ENCODE peak calls at places on chromosomes 5 and 9, in five cellular contexts. R is PC-3, J is neural progenitor cell, V is HCT116, K is GM23338. P is an unnamed sample.

GRCh38 chr9:88462191-88462590 is 72.8 kb upstream of the NXNL2 start:
- DNase-seq in R (peak), J (no peak), V (no peak), K (no peak), P (no peak)

GRCh38 chr9:967436-967835 is 9.0 kb upstream of the DMRT3 start:
- DNase-seq in R (no peak), J (peak), V (no peak), K (peak), P (no peak)

GRCh38 chr5:7269591-7270274 is 126.2 kb upstream of the ADCY2 start:
- DNase-seq in R (no peak), J (no peak), V (no peak), K (peak), P (no peak)

GRCh38 chr9:25678147-25678666 is at the start of gene TUSC1:
- DNase-seq in R (peak), J (peak), V (no peak), K (peak), P (peak)

GRCh38 chr9:20658677-20659473 is 25.2 kb upstream of the FOCAD start:
- DNase-seq in R (peak), J (peak), V (no peak), K (peak), P (no peak)

GRCh38 chr5:14323466-14323865 is 180.3 kb downstream of the TRIO start:
- DNase-seq in R (no peak), J (no peak), V (no peak), K (no peak), P (no peak)

GRCh38 chr5:78899922-78900362 is 85.2 kb downstream of the ARSB start:
- DNase-seq in R (peak), J (peak), V (peak), K (peak), P (peak)

GRCh38 chr9:1087120-1087881 is 37.1 kb downstream of the DMRT2 start:
- DNase-seq in R (no peak), J (no peak), V (no peak), K (no peak), P (no peak)

GRCh38 chr5:168712280-168712924 is 133.2 kb upstream of the PANK3 start:
- DNase-seq in R (peak), J (no peak), V (peak), K (peak), P (peak)

GRCh38 chr5:168708301-168708695 is 129.1 kb upstream of the PANK3 start:
- DNase-seq in R (no peak), J (peak), V (no peak), K (no peak), P (no peak)

GRCh38 chr5:168710706-168711105 is 131.5 kb upstream of the PANK3 start:
- DNase-seq in R (no peak), J (no peak), V (no peak), K (no peak), P (no peak)

GRCh38 chr5:168713051-168713450 is 133.9 kb upstream of the PANK3 start:
- DNase-seq in R (no peak), J (no peak), V (no peak), K (no peak), P (no peak)

GRCh38 chr5:168714046-168714445 is 134.9 kb upstream of the PANK3 start:
- DNase-seq in R (no peak), J (no peak), V (no peak), K (no peak), P (no peak)
- TF ChIP-seq EZH2phosphoT487 in R (no peak), J (no peak), V (no peak), K (no peak), P (no peak)

DNA sequence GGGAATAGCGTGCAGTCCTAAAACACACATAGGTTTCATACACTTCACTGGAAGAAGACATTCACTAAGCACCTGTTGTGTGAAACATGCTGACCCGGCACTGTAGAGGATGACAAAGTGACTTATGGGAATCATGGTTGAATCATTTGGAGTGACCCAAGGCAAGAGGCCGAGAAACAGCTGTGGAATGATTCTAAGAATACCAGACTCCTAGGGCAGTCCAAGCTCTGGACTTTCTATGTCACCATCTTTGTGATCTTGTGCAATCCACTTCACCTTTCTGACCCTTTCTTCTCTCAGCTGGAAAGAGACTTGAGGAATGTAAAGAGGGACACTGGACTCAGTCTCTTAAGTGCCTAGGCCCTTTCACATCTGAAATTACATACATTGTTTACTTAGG is 13.1 kb downstream of the MSANTD3 start:
- DNase-seq in R (no peak), J (no peak), V (no peak), K (no peak), P (peak)
- H3K4me2 ChIP-seq in R (no peak), J (no peak), V (no peak), K (no peak), P (no peak)

DNA sequence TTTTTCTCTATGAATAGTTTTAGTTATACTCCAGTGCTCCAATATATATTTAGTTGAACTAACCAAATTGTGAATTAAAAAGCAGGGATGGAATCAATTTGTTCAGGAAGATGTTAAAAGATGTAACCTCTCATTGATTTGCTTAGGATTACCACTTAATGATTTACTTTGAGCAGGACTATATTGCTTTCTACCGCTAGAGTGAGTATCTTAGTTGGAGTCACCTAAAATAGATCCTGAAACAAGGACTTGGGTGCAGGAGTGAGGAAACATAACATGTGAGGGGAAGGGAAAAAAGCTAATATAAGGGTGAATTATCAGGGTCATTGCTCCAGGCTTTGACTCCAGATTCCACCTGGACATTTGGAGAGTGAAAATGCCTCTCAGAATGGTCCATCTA is 2277.4 kb upstream of the C9orf72 start:
- DNase-seq in R (no peak), J (no peak), V (no peak), K (no peak), P (no peak)
- TF ChIP-seq CTCF in R (peak), J (peak), V (no peak), K (peak), P (no peak)

DNA sequence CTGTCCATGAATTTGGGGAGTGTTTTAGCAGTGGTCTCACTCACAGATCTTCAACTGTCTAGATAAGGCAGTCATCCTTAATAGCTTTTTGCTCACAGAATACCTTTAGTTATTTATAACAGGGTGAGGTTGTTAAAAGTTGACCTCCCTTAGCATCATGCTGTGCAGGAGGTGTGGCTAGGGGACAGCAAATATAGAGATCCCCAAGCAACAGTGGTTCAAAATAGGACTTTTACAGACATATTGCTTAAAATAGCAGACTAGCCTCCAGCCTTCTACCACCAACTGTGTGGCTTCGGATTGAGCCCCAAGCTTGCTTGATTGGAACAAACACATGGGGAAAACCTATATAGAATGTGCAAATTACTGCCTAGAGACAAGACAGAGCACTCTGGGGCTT is 724.4 kb downstream of the TLE1 start:
- DNase-seq in R (no peak), J (no peak), V (no peak), K (no peak), P (no peak)
- TF ChIP-seq EZH2phosphoT487 in R (no peak), J (no peak), V (no peak), K (no peak), P (no peak)

GRCh38 chr9:90344013-90344412 is 298.6 kb downstream of the DIRAS2 start:
- DNase-seq in R (no peak), J (peak), V (no peak), K (no peak), P (no peak)
- H3K4me2 ChIP-seq in R (no peak), J (peak), V (no peak), K (no peak), P (no peak)

GRCh38 chr9:37266630-37267029 is 146.3 kb downstream of the ZCCHC7 start:
- DNase-seq in R (no peak), J (no peak), V (no peak), K (no peak), P (no peak)

GRCh38 chr9:37259906-37260305 is 139.5 kb downstream of the ZCCHC7 start:
- DNase-seq in R (no peak), J (no peak), V (no peak), K (no peak), P (no peak)

GRCh38 chr9:37264539-37264938 is 144.2 kb downstream of the ZCCHC7 start:
- DNase-seq in R (no peak), J (no peak), V (no peak), K (no peak), P (no peak)

GRCh38 chr9:37262410-37262809 is 142.0 kb downstream of the ZCCHC7 start:
- DNase-seq in R (peak), J (peak), V (no peak), K (peak), P (peak)
- TF ChIP-seq CTCF in R (peak), J (peak), V (peak), K (peak), P (peak)